ENCODE peak calls at places on chromosomes 3 and 15, in six cellular contexts. V, N, E, A, F and T are unnamed samples.

GRCh38 chr15:31357148-31357547 is 30.5 kb downstream of the KLF13 start:
- DNase-seq in A (no peak), E (no peak), F (no peak), N (no peak), V (no peak), T (no peak)

GRCh38 chr15:35444557-35445204 is 101.3 kb downstream of the DPH6 start:
- DNase-seq in N (peak; percentile 30), F (no peak), V (peak; percentile 47), A (no peak), E (no peak), T (no peak)

GRCh38 chr15:31440754-31441298 is 114.2 kb downstream of the KLF13 start:
- DNase-seq in N (peak; percentile 39), F (no peak), V (no peak), E (no peak), A (peak; percentile 76), T (peak; percentile 42)

GRCh38 chr3:169624533-169624972 is 39.0 kb downstream of the MECOM start:
- DNase-seq in V (no peak), N (no peak), A (no peak), F (no peak), E (no peak), T (no peak)

GRCh38 chr3:87833039-87833377 is 225.8 kb downstream of the CGGBP1 start:
- DNase-seq in E (no peak), V (no peak), N (no peak), F (no peak), A (no peak), T (no peak)

GRCh38 chr3:414063-414462 is 217.5 kb downstream of the CHL1 start:
- DNase-seq in E (no peak), N (no peak), V (peak; percentile 13), A (no peak), F (no peak), T (no peak)

GRCh38 chr3:99430348-99431134 is 207.9 kb upstream of the COL8A1 start:
- DNase-seq in A (no peak), V (peak; percentile 20), N (no peak), E (no peak), F (no peak), T (no peak)

GRCh38 chr15:44081223-44082013 is 113.7 kb downstream of the FRMD5 start:
- DNase-seq in E (no peak), F (no peak), V (no peak), A (no peak), N (peak; percentile 38), T (no peak)

GRCh38 chr15:87477759-87478687 is 778.5 kb downstream of the NTRK3 start:
- DNase-seq in V (no peak), N (peak; percentile 1), A (no peak), E (no peak), F (no peak), T (no peak)

GRCh38 chr3:143119974-143120715 is 574 bp downstream of the CHST2 start:
- DNase-seq in V (peak; percentile 63), A (peak; percentile 28), E (peak; percentile 33), F (no peak), N (no peak), T (peak; percentile 45)

GRCh38 chr15:64222573-64223361 is 59.9 kb upstream of the PPIB start:
- DNase-seq in V (no peak), N (no peak), E (no peak), A (no peak), F (no peak), T (no peak)

GRCh38 chr3:151400341-151400740 is 15.8 kb upstream of the P2RY12 start:
- DNase-seq in A (no peak), E (no peak), V (no peak), N (no peak), F (no peak), T (no peak)

GRCh38 chr15:93646193-93646592 is 557.2 kb upstream of the RGMA start:
- DNase-seq in V (no peak), F (no peak), N (no peak), A (no peak), E (no peak), T (no peak)

GRCh38 chr3:195411831-195412230 is 31.0 kb downstream of the ACAP2 start:
- DNase-seq in N (no peak), E (no peak), V (no peak), F (no peak), A (no peak), T (no peak)

GRCh38 chr15:48966595-48967301 is 3.0 kb upstream of the SHC4 start:
- DNase-seq in A (no peak), V (peak; percentile 54), E (no peak), N (peak; percentile 57), F (no peak), T (no peak)

GRCh38 chr3:66363133-66363532 is 137.7 kb downstream of the LRIG1 start:
- DNase-seq in V (no peak), N (no peak), F (no peak), A (no peak), E (no peak), T (no peak)

GRCh38 chr15:75195766-75196241 is 5.9 kb upstream of the C15orf39 start:
- DNase-seq in E (no peak), N (no peak), F (no peak), A (no peak), V (no peak), T (no peak)

GRCh38 chr3:42749025-42749752 is 23.9 kb downstream of the CCDC13 start:
- DNase-seq in N (no peak), A (no peak), V (no peak), E (no peak), F (no peak), T (no peak)

GRCh38 chr3:68986496-68987208 is 26.8 kb downstream of the EOGT start:
- DNase-seq in F (no peak), V (no peak), N (no peak), E (no peak), A (no peak), T (no peak)

GRCh38 chr3:25583343-25583742 is 81.4 kb downstream of the TOP2B start:
- DNase-seq in F (no peak), A (no peak), V (no peak), N (no peak), E (no peak), T (no peak)

GRCh38 chr3:46663611-46664135 is 29.8 kb downstream of the ALS2CL start:
- DNase-seq in N (no peak), V (peak; percentile 7), A (no peak), E (peak; percentile 6), F (no peak), T (no peak)
- TF ChIP-seq CTCF in N (peak; percentile 11), V (no peak), A (peak; percentile 61), E (no peak), F (no peak), T (no peak)

DNA sequence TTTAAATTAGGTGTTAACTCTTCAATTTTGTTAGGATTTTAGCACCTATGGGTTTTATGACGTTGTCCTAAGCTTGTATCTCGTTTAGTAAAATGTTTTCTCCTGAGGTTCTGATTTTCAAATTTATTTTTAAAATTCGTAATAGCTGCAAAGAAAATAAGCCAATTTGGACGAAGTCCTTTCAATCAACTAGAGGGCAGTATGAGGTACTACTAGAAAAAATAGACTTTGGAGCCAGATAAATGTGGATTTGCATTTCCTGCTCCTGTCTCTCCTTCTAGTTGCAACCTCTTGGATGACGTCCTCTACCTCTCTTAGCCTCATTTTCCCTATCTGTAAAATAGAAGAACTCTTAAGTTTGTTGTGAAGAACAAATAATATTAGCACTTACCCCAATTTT is 81.1 kb downstream of the SLTM start:
- DNase-seq in E (no peak), F (no peak), N (no peak), A (no peak), V (no peak), T (no peak)
- TF ChIP-seq CTCF in E (peak; percentile 29), F (no peak), N (no peak), A (no peak), V (no peak), T (no peak)

GRCh38 chr3:19885468-19885867 is 48.5 kb downstream of the EFHB start:
- DNase-seq in V (peak; percentile 52), E (no peak), N (no peak), A (no peak), F (no peak), T (no peak)
- TF ChIP-seq CTCF in V (peak; percentile 23), E (peak; percentile 67), N (peak; percentile 56), A (peak; percentile 53), F (peak; percentile 63), T (no peak)

DNA sequence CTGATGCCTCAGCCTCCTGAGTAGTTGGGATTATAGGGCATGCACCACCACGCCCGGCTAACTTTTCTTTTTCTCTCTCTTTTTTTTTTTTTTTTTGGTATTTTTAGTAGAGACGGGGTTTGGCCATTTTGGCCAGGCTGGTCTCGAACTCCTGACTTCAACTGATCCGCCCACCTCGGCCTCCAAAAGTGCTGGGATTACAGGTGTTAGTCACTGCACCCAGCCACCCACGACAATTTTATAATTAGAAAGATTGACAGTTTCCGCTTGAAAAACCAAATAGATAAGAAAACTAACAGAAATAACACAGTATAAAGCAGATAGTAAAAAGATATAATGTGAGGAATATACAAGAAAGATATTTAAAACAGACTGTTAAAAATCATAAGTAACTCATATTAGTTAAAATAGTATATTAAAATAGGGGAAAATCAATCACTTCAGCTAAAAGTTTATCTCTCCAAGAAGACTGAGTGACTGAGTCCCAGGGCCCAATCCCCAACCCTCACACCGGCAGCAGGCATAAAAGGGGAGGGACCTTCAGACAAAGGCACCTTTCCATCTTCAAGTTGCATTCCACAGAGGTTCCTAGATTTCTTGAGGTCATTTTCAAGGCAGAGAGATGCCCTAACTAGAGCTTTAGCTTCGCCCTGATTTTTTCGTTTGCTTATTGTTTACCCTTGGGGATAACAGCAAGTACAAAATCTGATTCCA is 1.4 kb upstream of the WHAMM start:
- DNase-seq in A (no peak), E (no peak), F (no peak), V (no peak), N (no peak), T (no peak)
- TF ChIP-seq CTCF in A (no peak), E (no peak), F (no peak), V (no peak), N (no peak), T (no peak)

GRCh38 chr3:126261037-126261436 is 80.7 kb upstream of the ALDH1L1 start:
- DNase-seq in E (no peak), F (no peak), N (peak; percentile 60), V (no peak), A (peak; percentile 63), T (no peak)
- TF ChIP-seq CTCF in E (peak; percentile 14), F (no peak), N (no peak), V (no peak), A (peak; percentile 6), T (no peak)